ENCODE peak calls at places on chromosome 22, in nine cellular contexts. D is CD8-positive, alpha-beta memory T cell; S is sigmoid colon; T is stomach; N is cardiac muscle cell; P is heart left ventricle; W is tibial nerve; H is lung; Y is mesendoderm. G is an unnamed sample. For H3K36me3 and H3K4me1, the result is how much of the 10 kb centered on the place peaks cover.

GRCh38 chr22:25644122-25644521 is 79.6 kb downstream of the GRK3 start:
- DNase-seq in D (no peak), S (no peak), T (no peak), N (no peak), P (peak), W (no peak), H (no peak), Y (no peak), G (peak)

GRCh38 chr22:26339755-26340154 is 89.3 kb upstream of the ASPHD2 start:
- DNase-seq in D (no peak), S (peak), T (no peak), N (no peak), P (no peak), W (no peak), H (no peak), Y (no peak), G (no peak)

GRCh38 chr22:41925783-41926460 is 684 bp downstream of the TNFRSF13C start:
- DNase-seq in D (peak), S (no peak), T (peak), N (peak), P (peak), W (no peak), H (peak), Y (peak), G (peak)

GRCh38 chr22:38758276-38758945 is 2.6 kb upstream of the SUN2 start:
- DNase-seq in D (peak), S (no peak), T (no peak), N (no peak), P (no peak), W (no peak), H (no peak), Y (no peak), G (peak)

GRCh38 chr22:17779286-17780115 is 5.2 kb upstream of the BID start:
- DNase-seq in D (no peak), S (no peak), T (no peak), N (no peak), P (no peak), W (no peak), H (no peak), Y (no peak), G (peak)

GRCh38 chr22:27241430-27242110 is 560.0 kb downstream of the MN1 start:
- DNase-seq in D (no peak), S (no peak), T (peak), N (peak), P (no peak), W (no peak), H (no peak), Y (no peak), G (peak)

GRCh38 chr22:37212174-37212906 is at the start of gene SSTR3:
- DNase-seq in D (no peak), S (peak), T (no peak), N (peak), P (no peak), W (no peak), H (no peak), Y (no peak), G (peak)

GRCh38 chr22:35629406-35630234 is 12.5 kb upstream of the MB start:
- DNase-seq in D (peak), S (peak), T (peak), N (peak), P (peak), W (peak), H (peak), Y (peak), G (peak)

GRCh38 chr22:49788492-49788891 is 39.2 kb downstream of the BRD1 start:
- DNase-seq in D (no peak), S (peak), T (peak), N (no peak), P (peak), W (peak), H (no peak), Y (no peak), G (peak)

GRCh38 chr22:41092847-41093371 is 517 bp downstream of the EP300 start:
- DNase-seq in D (no peak), S (no peak), T (peak), N (peak), P (peak), W (no peak), H (peak), Y (peak), G (peak)

GRCh38 chr22:17734197-17734596 is 40.1 kb downstream of the BID start:
- DNase-seq in D (no peak), S (no peak), T (no peak), N (no peak), P (no peak), W (no peak), H (no peak), Y (no peak), G (peak)

GRCh38 chr22:35219012-35219411 is 38.3 kb upstream of the HMGXB4 start:
- DNase-seq in D (no peak), S (no peak), T (no peak), N (no peak), P (no peak), W (no peak), H (no peak), Y (peak), G (peak)

GRCh38 chr22:36454916-36455570 is 26.4 kb downstream of the TXN2 start:
- DNase-seq in D (peak), S (peak), T (peak), N (peak), P (peak), W (peak), H (peak), Y (peak), G (peak)

GRCh38 chr22:42881982-42882656 is 25.0 kb upstream of the ARFGAP3 start:
- DNase-seq in D (no peak), S (no peak), T (peak), N (no peak), P (no peak), W (no peak), H (no peak), Y (peak), G (peak)

GRCh38 chr22:48376428-48376827 is 1451.2 kb downstream of the BRD1 start:
- DNase-seq in D (no peak), S (no peak), T (no peak), N (no peak), P (no peak), W (no peak), H (no peak), Y (no peak), G (peak)

GRCh38 chr22:45248832-45249561 is 8.3 kb upstream of the KIAA0930 start:
- DNase-seq in D (no peak), S (no peak), T (no peak), N (no peak), P (no peak), W (no peak), H (no peak), Y (no peak), G (peak)

GRCh38 chr22:25083414-25084166 is 116.1 kb upstream of the CRYBB3 start:
- DNase-seq in D (no peak), S (no peak), T (no peak), N (no peak), P (no peak), W (peak), H (no peak), Y (no peak), G (no peak)

GRCh38 chr22:39938509-39938908 is 21.7 kb upstream of the TMA7B start:
- DNase-seq in D (no peak), S (no peak), T (no peak), N (no peak), P (no peak), W (no peak), H (no peak), Y (no peak), G (no peak)

GRCh38 chr22:42958937-42959336 is 56.0 kb downstream of the PACSIN2 start:
- DNase-seq in D (no peak), S (no peak), T (no peak), N (no peak), P (no peak), W (no peak), H (no peak), Y (no peak), G (no peak)

GRCh38 chr22:48663297-48663696 is 1164.4 kb downstream of the BRD1 start:
- DNase-seq in D (no peak), S (no peak), T (no peak), N (no peak), P (no peak), W (no peak), H (no peak), Y (peak), G (peak)

GRCh38 chr22:48711031-48711431 is 1116.6 kb downstream of the BRD1 start:
- DNase-seq in D (no peak), S (peak), T (no peak), N (no peak), P (no peak), W (no peak), H (no peak), Y (no peak), G (peak)

GRCh38 chr22:30979932-30980331 is 10.9 kb downstream of the TUG1 start:
- DNase-seq in D (no peak), S (no peak), T (no peak), N (no peak), P (no peak), W (no peak), H (no peak), Y (peak), G (no peak)

GRCh38 chr22:25482868-25483639 is 81.4 kb upstream of the GRK3 start:
- DNase-seq in D (no peak), S (no peak), T (peak), N (no peak), P (peak), W (no peak), H (no peak), Y (no peak), G (no peak)

GRCh38 chr22:41517172-41518047 is 26.9 kb downstream of the POLR3H start:
- DNase-seq in D (peak), S (peak), T (peak), N (peak), P (peak), W (peak), H (peak), Y (peak), G (peak)

GRCh38 chr22:17792289-17792688 is 18.0 kb upstream of the BID start:
- DNase-seq in D (no peak), S (no peak), T (no peak), N (peak), P (no peak), W (no peak), H (no peak), Y (peak), G (peak)

GRCh38 chr22:28006271-28006670 is 87.2 kb upstream of the PITPNB start:
- DNase-seq in D (no peak), S (no peak), T (no peak), N (no peak), P (no peak), W (no peak), H (no peak), Y (no peak), G (peak)

GRCh38 chr22:46797355-46797754 is 34.9 kb downstream of the TBC1D22A start:
- DNase-seq in D (no peak), S (peak), T (no peak), N (peak), P (no peak), W (no peak), H (no peak), Y (peak), G (peak)

GRCh38 chr22:37905534-37906363 is at the start of gene MICALL1:
- DNase-seq in D (peak), S (peak), T (peak), N (peak), P (peak), W (peak), H (peak), Y (peak), G (peak)

GRCh38 chr22:36221799-36222751 is 17.3 kb downstream of the APOL2 start:
- DNase-seq in D (peak), S (no peak), T (peak), N (peak), P (no peak), W (no peak), H (peak), Y (peak), G (no peak)

DNA sequence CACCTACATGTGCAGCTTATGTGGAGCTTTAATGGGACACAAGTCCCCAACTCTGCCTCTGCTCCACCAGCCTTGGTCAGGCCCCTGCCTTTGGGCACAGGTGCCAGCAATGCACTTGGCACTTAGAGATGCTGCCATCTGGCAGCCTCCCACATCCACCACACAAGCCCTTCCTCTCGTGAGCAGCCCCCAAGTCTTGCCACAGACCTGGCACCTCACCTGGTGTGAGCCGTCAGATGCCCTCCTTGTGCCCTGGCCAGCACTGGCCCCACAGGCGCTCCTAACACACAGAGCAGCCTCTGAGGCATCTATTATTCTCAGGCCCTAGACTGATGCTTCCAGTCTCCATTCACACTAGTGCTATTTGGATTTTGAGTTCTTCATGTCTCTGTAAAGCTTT is 24.5 kb upstream of the SERPIND1 start:
- DNase-seq in D (no peak), S (no peak), T (no peak), N (no peak), P (no peak), W (no peak), H (no peak), Y (no peak), G (peak)
- H3K36me3 ChIP-seq in D (under half), S (under half), T (half or more), N (under half), P (half or more), W (half or more), H (under half), Y (under half), G (under half)

GRCh38 chr22:29268511-29269229 is 602 bp downstream of the EWSR1 start:
- DNase-seq in D (peak), S (peak), T (peak), N (peak), P (peak), W (no peak), H (peak), Y (peak), G (peak)
- H3K4me1 ChIP-seq in D (half or more), S (half or more), T (half or more), N (under half), P (under half), W (half or more), H (under half), Y (under half), G (under half)

GRCh38 chr22:22746963-22747933 is 102.8 kb downstream of the GGTLC2 start:
- DNase-seq in D (no peak), S (no peak), T (no peak), N (no peak), P (no peak), W (no peak), H (no peak), Y (no peak), G (no peak)
- H3K4me3 ChIP-seq in D (no peak), S (no peak), T (no peak), N (no peak), P (no peak), W (no peak), H (no peak), Y (no peak), G (no peak)

DNA sequence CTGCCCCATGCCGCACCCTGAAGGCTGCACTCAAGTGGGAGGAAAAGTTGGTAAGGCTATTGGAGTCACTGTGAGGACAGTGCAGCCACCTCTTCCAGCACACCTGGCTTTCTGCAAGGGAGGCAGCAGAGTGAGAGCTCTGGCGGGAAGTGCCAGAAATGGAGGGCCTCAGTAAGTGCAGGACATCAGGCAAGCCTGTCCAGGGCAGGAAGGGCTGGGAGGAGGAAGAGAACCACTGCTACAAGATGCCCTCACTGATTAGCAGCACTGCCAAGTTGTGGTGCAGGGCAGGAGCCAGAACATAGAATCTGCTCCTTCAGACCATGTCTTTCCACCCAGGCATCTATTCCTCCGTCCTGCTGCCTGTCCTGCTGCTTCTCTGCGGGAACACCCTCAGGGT is 61.2 kb upstream of the CLTCL1 start:
- DNase-seq in D (no peak), S (peak), T (no peak), N (no peak), P (peak), W (no peak), H (no peak), Y (no peak), G (no peak)
- H3K36me3 ChIP-seq in D (half or more), S (half or more), T (half or more), N (under half), P (half or more), W (half or more), H (under half), Y (under half), G (half or more)

G was measured in osteoblast.